ENCODE peak calls at places on chromosomes 5 and 9, in five cellular contexts. S is OCI-LY7, Q is IMR-90, G is astrocyte, F is HCT116. X is an unnamed sample. For H4K20me1, the result is how much of the 10 kb centered on the place peaks cover.

GRCh38 chr9:109506097-109506712 is 8.1 kb upstream of the PTPN3 start:
- DNase-seq in G (no peak), F (no peak), S (no peak), Q (no peak), X (peak)

GRCh38 chr5:125043781-125044391 is 297.4 kb upstream of the ZNF608 start:
- DNase-seq in S (no peak), G (peak), F (peak), Q (peak), X (peak)

GRCh38 chr5:72503888-72504491 is 3.2 kb downstream of the ZNF366 start:
- DNase-seq in S (no peak), F (no peak), Q (peak), G (no peak), X (no peak)

GRCh38 chr5:154849791-154850201 is 607 bp downstream of the FAXDC2 start:
- DNase-seq in F (no peak), G (peak), Q (peak), S (no peak), X (peak)

GRCh38 chr5:172706796-172707195 is 64.2 kb downstream of the DUSP1 start:
- DNase-seq in S (no peak), F (no peak), G (no peak), Q (no peak), X (no peak)

GRCh38 chr9:108994695-108995094 is 18.6 kb downstream of the CTNNAL1 start:
- DNase-seq in S (peak), Q (peak), F (no peak), G (peak), X (no peak)

GRCh38 chr9:83986765-83987401 is 6.3 kb downstream of the RMI1 start:
- DNase-seq in G (peak), Q (peak), F (peak), S (no peak), X (peak)

GRCh38 chr5:154505567-154505966 is 27.5 kb upstream of the HAND1 start:
- DNase-seq in Q (no peak), F (no peak), G (no peak), S (no peak), X (no peak)

GRCh38 chr5:604391-604831 is 7.7 kb upstream of the CEP72 start:
- DNase-seq in G (no peak), Q (no peak), S (no peak), F (no peak), X (no peak)

GRCh38 chr5:107805166-107805565 is 134.4 kb upstream of the EFNA5 start:
- DNase-seq in Q (no peak), F (no peak), G (no peak), S (no peak), X (no peak)

GRCh38 chr5:14614490-14614889 is 32.9 kb downstream of the OTULINL start:
- DNase-seq in F (no peak), G (no peak), S (no peak), Q (no peak), X (no peak)

GRCh38 chr5:51811883-51812282 is 428.6 kb downstream of the ISL1 start:
- DNase-seq in F (no peak), Q (no peak), G (no peak), S (no peak), X (peak)

GRCh38 chr9:4344946-4345345 is 45.1 kb upstream of the GLIS3 start:
- DNase-seq in S (no peak), Q (no peak), F (no peak), G (no peak), X (peak)

GRCh38 chr9:29214162-29214520 is 1640.9 kb upstream of the C9orf72 start:
- DNase-seq in F (no peak), G (no peak), Q (no peak), S (no peak), X (peak)

GRCh38 chr9:106860731-106861584 is 2.0 kb upstream of the ZNF462 start:
- DNase-seq in F (no peak), Q (peak), G (peak), S (no peak), X (peak)

GRCh38 chr5:11247224-11247623 is 486.2 kb upstream of the DAP start:
- DNase-seq in F (no peak), G (no peak), Q (no peak), S (no peak), X (no peak)

GRCh38 chr5:65480306-65480865 is 1.3 kb downstream of the ADAMTS6 start:
- DNase-seq in G (peak), Q (peak), S (peak), F (no peak), X (peak)

GRCh38 chr5:56123531-56124243 is 109.4 kb downstream of the ANKRD55 start:
- DNase-seq in F (peak), S (no peak), G (peak), Q (peak), X (peak)

GRCh38 chr5:150107909-150108447 is 21.6 kb upstream of the CSF1R start:
- DNase-seq in Q (peak), G (no peak), S (no peak), F (no peak), X (peak)

GRCh38 chr5:92944903-92945629 is 636.0 kb downstream of the NR2F1-AS1 start:
- DNase-seq in S (no peak), F (no peak), Q (peak), G (peak), X (no peak)

GRCh38 chr5:55344392-55344992 is 36.7 kb downstream of the MTREX start:
- DNase-seq in Q (peak), G (peak), S (peak), F (peak), X (peak)

GRCh38 chr5:157063776-157064430 is 5.0 kb upstream of the HAVCR1 start:
- DNase-seq in F (no peak), S (no peak), G (no peak), Q (no peak), X (peak)

DNA sequence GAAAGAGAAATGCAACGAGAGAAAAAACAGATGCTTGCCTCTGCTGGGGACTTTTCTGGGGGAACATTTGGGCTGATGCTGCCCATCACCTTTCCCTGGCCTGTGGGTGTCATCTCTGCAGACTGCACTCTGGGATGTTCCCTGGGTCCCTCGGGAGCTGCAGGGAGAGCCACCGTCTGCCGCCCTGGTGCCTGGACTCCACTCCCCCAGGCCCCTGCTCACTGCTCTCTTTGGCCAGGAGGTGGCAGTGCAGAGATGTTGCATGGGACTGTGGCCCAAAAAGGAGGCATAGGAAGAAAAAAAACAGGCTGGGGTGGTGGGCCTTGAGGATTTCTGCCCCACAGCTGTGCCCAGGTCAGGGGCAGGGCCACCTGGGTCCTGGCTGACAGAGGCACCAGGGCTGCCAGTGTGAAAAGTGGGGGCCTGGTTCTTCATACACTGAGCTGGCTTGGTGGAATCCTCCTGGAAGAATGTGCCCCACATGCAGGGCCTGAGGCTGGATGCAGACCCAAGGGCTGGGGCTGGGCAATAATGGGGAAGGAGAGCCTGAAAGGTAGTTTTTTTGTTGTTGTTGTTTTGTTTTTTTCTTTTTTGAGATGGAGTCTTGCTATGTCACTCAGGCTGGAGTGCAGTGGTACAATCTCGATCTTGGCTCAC is 353.6 kb downstream of the SLIT3 start:
- DNase-seq in G (no peak), F (no peak), Q (peak), S (peak), X (peak)
- TF ChIP-seq CTCF in G (peak), F (peak), Q (peak), S (peak), X (peak)

GRCh38 chr5:158819840-158820620 is 279.7 kb downstream of the EBF1 start:
- DNase-seq in Q (peak), S (peak), F (no peak), G (peak), X (no peak)
- H4K20me1 ChIP-seq in Q (under half), S (under half), F (under half), G (under half), X (under half)

GRCh38 chr5:16713386-16713928 is 96.7 kb upstream of the RETREG1 start:
- DNase-seq in G (peak), S (no peak), F (no peak), Q (peak), X (no peak)
- H3K4me3 ChIP-seq in G (peak), S (no peak), F (no peak), Q (no peak), X (no peak)

DNA sequence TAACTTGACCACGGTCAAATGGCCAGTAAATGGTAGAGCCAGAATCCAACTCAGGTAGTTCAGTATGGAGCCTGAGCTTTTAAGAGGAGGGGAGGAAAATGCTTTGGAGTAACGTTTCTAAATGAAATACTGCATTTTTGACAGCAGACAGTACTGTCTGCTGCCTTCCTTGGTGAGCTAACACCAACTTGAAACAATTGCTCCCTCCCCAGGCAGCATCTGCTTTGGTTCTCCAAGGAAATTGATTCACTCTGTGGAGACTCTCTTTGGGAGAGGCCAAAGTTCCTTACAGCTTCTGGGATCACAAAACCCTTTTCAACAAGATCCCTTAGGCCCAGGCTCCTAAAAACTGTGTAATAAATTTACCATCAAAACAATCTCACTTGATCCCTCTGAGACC is 75.2 kb upstream of the SSBP2 start:
- DNase-seq in G (no peak), Q (peak), F (no peak), S (no peak), X (no peak)
- TF ChIP-seq CTCF in G (no peak), Q (no peak), F (no peak), S (no peak), X (no peak)

GRCh38 chr9:95036676-95037075 is 280.8 kb downstream of the FANCC start:
- DNase-seq in F (no peak), G (no peak), S (no peak), Q (no peak), X (no peak)
- H4K20me1 ChIP-seq in F (under half), G (half or more), S (under half), Q (half or more), X (under half)